ENCODE peak calls at places on chromosome 9, in five cellular contexts. One of them, this sample, is unnamed.

GRCh38 chr9:97923529-97924108 is 1.3 kb upstream of the TRMO start:
- DNase-seq in tibial nerve: peak; percentile 82
- DNase-seq in cardiac muscle cell: peak; percentile 83
- DNase-seq in upper lobe of right lung: peak; percentile 74
- DNase-seq in Karpas-422: peak; percentile 94
- DNase-seq in this sample: peak; percentile 83

GRCh38 chr9:137453643-137454081 is 5.5 kb downstream of the NSMF start:
- DNase-seq in tibial nerve: peak; percentile 64
- DNase-seq in cardiac muscle cell: peak; percentile 82
- DNase-seq in upper lobe of right lung: peak; percentile 89
- DNase-seq in Karpas-422: peak; percentile 85
- DNase-seq in this sample: peak; percentile 48

GRCh38 chr9:131854906-131855504 is 115.1 kb upstream of the RAPGEF1 start:
- DNase-seq in tibial nerve: no peak
- DNase-seq in cardiac muscle cell: peak; percentile 69
- DNase-seq in upper lobe of right lung: no peak
- DNase-seq in Karpas-422: no peak
- DNase-seq in this sample: no peak

GRCh38 chr9:112041536-112042243 is 133.4 kb downstream of the SUSD1 start:
- DNase-seq in tibial nerve: no peak
- DNase-seq in cardiac muscle cell: peak; percentile 99
- DNase-seq in upper lobe of right lung: no peak
- DNase-seq in Karpas-422: no peak
- DNase-seq in this sample: no peak

GRCh38 chr9:93126151-93126781 is 7.8 kb downstream of the NINJ1 start:
- DNase-seq in tibial nerve: peak; percentile 12
- DNase-seq in cardiac muscle cell: no peak
- DNase-seq in upper lobe of right lung: peak; percentile 61
- DNase-seq in Karpas-422: no peak
- DNase-seq in this sample: no peak

GRCh38 chr9:114121445-114122151 is 22.5 kb upstream of the KIF12 start:
- DNase-seq in tibial nerve: no peak
- DNase-seq in cardiac muscle cell: no peak
- DNase-seq in upper lobe of right lung: peak; percentile 18
- DNase-seq in Karpas-422: no peak
- DNase-seq in this sample: no peak

GRCh38 chr9:89759563-89759962 is 154.8 kb downstream of the GADD45G start:
- DNase-seq in tibial nerve: no peak
- DNase-seq in cardiac muscle cell: no peak
- DNase-seq in upper lobe of right lung: no peak
- DNase-seq in Karpas-422: no peak
- DNase-seq in this sample: peak; percentile 16

GRCh38 chr9:35070823-35071813 is 1.3 kb downstream of the VCP start:
- DNase-seq in tibial nerve: no peak
- DNase-seq in cardiac muscle cell: peak; percentile 29
- DNase-seq in upper lobe of right lung: no peak
- DNase-seq in Karpas-422: peak; percentile 76
- DNase-seq in this sample: no peak

GRCh38 chr9:36074870-36075532 is 38.3 kb downstream of the RECK start:
- DNase-seq in tibial nerve: peak; percentile 53
- DNase-seq in cardiac muscle cell: peak; percentile 93
- DNase-seq in upper lobe of right lung: peak; percentile 68
- DNase-seq in Karpas-422: no peak
- DNase-seq in this sample: no peak

GRCh38 chr9:99605016-99605743 is 216.5 kb upstream of the NR4A3 start:
- DNase-seq in tibial nerve: no peak
- DNase-seq in cardiac muscle cell: no peak
- DNase-seq in upper lobe of right lung: no peak
- DNase-seq in Karpas-422: no peak
- DNase-seq in this sample: no peak

GRCh38 chr9:136950656-136951030 is 1.4 kb upstream of the LCN12 start:
- DNase-seq in tibial nerve: no peak
- DNase-seq in cardiac muscle cell: no peak
- DNase-seq in upper lobe of right lung: no peak
- DNase-seq in Karpas-422: no peak
- DNase-seq in this sample: no peak

GRCh38 chr9:25703826-25704357 is 25.6 kb upstream of the TUSC1 start:
- DNase-seq in tibial nerve: no peak
- DNase-seq in cardiac muscle cell: peak; percentile 67
- DNase-seq in upper lobe of right lung: no peak
- DNase-seq in Karpas-422: no peak
- DNase-seq in this sample: no peak

GRCh38 chr9:112550531-112550930 is 63.9 kb downstream of the KIAA1958 start:
- DNase-seq in tibial nerve: no peak
- DNase-seq in cardiac muscle cell: no peak
- DNase-seq in upper lobe of right lung: no peak
- DNase-seq in Karpas-422: no peak
- DNase-seq in this sample: no peak

GRCh38 chr9:221989-222776 is 7.5 kb downstream of the DOCK8 start:
- DNase-seq in tibial nerve: no peak
- DNase-seq in cardiac muscle cell: no peak
- DNase-seq in upper lobe of right lung: no peak
- DNase-seq in Karpas-422: no peak
- DNase-seq in this sample: no peak

GRCh38 chr9:131254107-131254491 is 22.2 kb downstream of the FAM78A start:
- DNase-seq in tibial nerve: no peak
- DNase-seq in cardiac muscle cell: peak; percentile 21
- DNase-seq in upper lobe of right lung: no peak
- DNase-seq in Karpas-422: peak; percentile 98
- DNase-seq in this sample: no peak

GRCh38 chr9:37392272-37392671 is 30.2 kb upstream of the GRHPR start:
- DNase-seq in tibial nerve: no peak
- DNase-seq in cardiac muscle cell: no peak
- DNase-seq in upper lobe of right lung: no peak
- DNase-seq in Karpas-422: peak; percentile 65
- DNase-seq in this sample: no peak

GRCh38 chr9:77673912-77674791 is 26.0 kb upstream of the GNA14 start:
- DNase-seq in tibial nerve: no peak
- DNase-seq in cardiac muscle cell: peak; percentile 73
- DNase-seq in upper lobe of right lung: no peak
- DNase-seq in Karpas-422: peak; percentile 54
- DNase-seq in this sample: no peak

GRCh38 chr9:37974506-37975173 is 70.7 kb upstream of the SLC25A51 start:
- DNase-seq in tibial nerve: no peak
- DNase-seq in cardiac muscle cell: no peak
- DNase-seq in upper lobe of right lung: peak; percentile 51
- DNase-seq in Karpas-422: no peak
- DNase-seq in this sample: no peak

GRCh38 chr9:75210215-75210614 is 121.9 kb downstream of the OSTF1 start:
- DNase-seq in tibial nerve: no peak
- DNase-seq in cardiac muscle cell: no peak
- DNase-seq in upper lobe of right lung: no peak
- DNase-seq in Karpas-422: no peak
- DNase-seq in this sample: no peak

GRCh38 chr9:132769895-132770774 is 99.9 kb downstream of the GTF3C4 start:
- DNase-seq in tibial nerve: peak; percentile 56
- DNase-seq in cardiac muscle cell: peak; percentile 75
- DNase-seq in upper lobe of right lung: peak; percentile 87
- DNase-seq in Karpas-422: peak; percentile 75
- DNase-seq in this sample: no peak

GRCh38 chr9:108103294-108103693 is 613.7 kb upstream of the KLF4 start:
- DNase-seq in tibial nerve: no peak
- DNase-seq in cardiac muscle cell: peak; percentile 23
- DNase-seq in upper lobe of right lung: no peak
- DNase-seq in Karpas-422: no peak
- DNase-seq in this sample: no peak

GRCh38 chr9:7549261-7549660 is 250.3 kb downstream of the DMAC1 start:
- DNase-seq in tibial nerve: no peak
- DNase-seq in cardiac muscle cell: no peak
- DNase-seq in upper lobe of right lung: no peak
- DNase-seq in Karpas-422: no peak
- DNase-seq in this sample: no peak

GRCh38 chr9:79686381-79687130 is 114.8 kb downstream of the TLE4 start:
- DNase-seq in tibial nerve: no peak
- DNase-seq in cardiac muscle cell: peak; percentile 83
- DNase-seq in upper lobe of right lung: no peak
- DNase-seq in Karpas-422: no peak
- DNase-seq in this sample: no peak

GRCh38 chr9:124010665-124011321 is 775 bp upstream of the LHX2 start:
- DNase-seq in tibial nerve: no peak
- DNase-seq in cardiac muscle cell: peak; percentile 53
- DNase-seq in upper lobe of right lung: peak; percentile 10
- DNase-seq in Karpas-422: no peak
- DNase-seq in this sample: peak; percentile 57

GRCh38 chr9:38423939-38424843 is at the start of gene IGFBPL1:
- DNase-seq in tibial nerve: no peak
- DNase-seq in cardiac muscle cell: peak; percentile 21
- DNase-seq in upper lobe of right lung: peak; percentile 69
- DNase-seq in Karpas-422: no peak
- DNase-seq in this sample: peak; percentile 60

GRCh38 chr9:7791364-7791763 is 8.2 kb downstream of the DMAC1 start:
- DNase-seq in tibial nerve: no peak
- DNase-seq in cardiac muscle cell: no peak
- DNase-seq in upper lobe of right lung: no peak
- DNase-seq in Karpas-422: no peak
- DNase-seq in this sample: no peak

GRCh38 chr9:110320651-110321050 is 17.0 kb downstream of the TXNDC8 start:
- DNase-seq in tibial nerve: no peak
- DNase-seq in cardiac muscle cell: peak; percentile 23
- DNase-seq in upper lobe of right lung: no peak
- DNase-seq in Karpas-422: no peak
- DNase-seq in this sample: no peak

GRCh38 chr9:82367929-82368328 is 379.4 kb downstream of the SPATA31D1 start:
- DNase-seq in tibial nerve: no peak
- DNase-seq in cardiac muscle cell: no peak
- DNase-seq in upper lobe of right lung: no peak
- DNase-seq in Karpas-422: no peak
- DNase-seq in this sample: no peak
- H3K4me1 ChIP-seq in tibial nerve: no peaks in the 10 kb centered on the region
- H3K4me1 ChIP-seq in cardiac muscle cell: no peaks in the 10 kb centered on the region
- H3K4me1 ChIP-seq in upper lobe of right lung: no peaks in the 10 kb centered on the region
- H3K4me1 ChIP-seq in Karpas-422: no peaks in the 10 kb centered on the region
- H3K4me1 ChIP-seq in this sample: no peaks in the 10 kb centered on the region

GRCh38 chr9:120925535-120926396 is 830 bp downstream of the TRAF1 start:
- DNase-seq in tibial nerve: no peak
- DNase-seq in cardiac muscle cell: peak; percentile 87
- DNase-seq in upper lobe of right lung: no peak
- DNase-seq in Karpas-422: peak; percentile 67
- DNase-seq in this sample: peak; percentile 69

GRCh38 chr9:120928720-120929389 is 2.3 kb upstream of the TRAF1 start:
- DNase-seq in tibial nerve: peak; percentile 59
- DNase-seq in cardiac muscle cell: peak; percentile 67
- DNase-seq in upper lobe of right lung: peak; percentile 92
- DNase-seq in Karpas-422: peak; percentile 84
- DNase-seq in this sample: peak; percentile 72

GRCh38 chr9:120926397-120926928 is at the start of gene TRAF1:
- DNase-seq in tibial nerve: no peak
- DNase-seq in cardiac muscle cell: no peak
- DNase-seq in upper lobe of right lung: no peak
- DNase-seq in Karpas-422: peak; percentile 71
- DNase-seq in this sample: no peak

GRCh38 chr9:120928015-120928719 is 1.6 kb upstream of the TRAF1 start:
- DNase-seq in tibial nerve: no peak
- DNase-seq in cardiac muscle cell: no peak
- DNase-seq in upper lobe of right lung: peak; percentile 83
- DNase-seq in Karpas-422: peak; percentile 76
- DNase-seq in this sample: peak; percentile 26

DNA sequence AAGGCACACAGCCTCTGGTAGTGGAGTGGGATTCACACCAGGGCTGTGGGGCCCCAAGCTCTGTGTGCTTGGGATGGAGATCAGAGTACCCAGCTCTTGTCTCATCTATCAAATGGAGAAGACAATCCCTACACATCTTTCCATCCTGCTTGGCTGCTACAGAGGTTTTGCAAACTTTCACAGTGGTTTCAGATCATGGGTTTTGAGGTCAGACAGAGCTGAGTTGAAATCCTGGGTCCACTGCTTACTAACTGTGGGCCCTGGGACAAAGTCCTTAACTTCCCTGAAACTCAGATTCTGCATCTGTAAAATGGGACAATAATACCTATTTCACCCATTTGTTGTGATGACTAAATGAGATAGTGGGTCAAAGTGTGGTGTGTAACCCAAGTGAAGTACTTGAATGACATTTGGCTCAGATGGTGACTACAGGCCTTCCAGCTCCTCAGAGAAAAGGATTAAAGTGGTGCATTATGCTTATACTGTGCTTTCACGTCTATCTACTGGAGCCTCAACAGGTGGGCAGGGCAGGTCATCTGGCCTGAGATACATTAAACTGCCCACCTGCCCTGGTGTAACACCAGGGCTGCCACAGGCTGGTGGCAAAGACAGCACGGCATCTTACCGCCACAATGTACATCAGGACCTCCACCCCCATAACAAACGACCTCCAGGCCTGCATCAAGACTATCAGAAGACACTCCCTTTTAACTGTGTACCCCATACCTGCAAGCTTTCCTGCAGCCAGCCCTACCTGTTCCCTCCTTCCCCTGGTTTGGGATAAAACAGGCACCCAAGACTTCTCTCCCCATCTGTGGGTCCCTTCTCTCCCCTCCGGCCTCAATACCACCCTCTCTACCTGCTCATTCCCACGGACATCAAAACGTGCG is 774 bp upstream of the TRAF1 start:
- DNase-seq in tibial nerve: no peak
- DNase-seq in cardiac muscle cell: no peak
- DNase-seq in upper lobe of right lung: no peak
- DNase-seq in Karpas-422: peak; percentile 63
- DNase-seq in this sample: no peak
- H3K4me3 ChIP-seq in tibial nerve: no peak overlapping the region
- H3K4me3 ChIP-seq in cardiac muscle cell: no peak overlapping the region
- H3K4me3 ChIP-seq in upper lobe of right lung: peak overlapping the region; percentile 72
- H3K4me3 ChIP-seq in Karpas-422: peak overlapping the region; percentile 73
- H3K4me3 ChIP-seq in this sample: no peak overlapping the region

DNA sequence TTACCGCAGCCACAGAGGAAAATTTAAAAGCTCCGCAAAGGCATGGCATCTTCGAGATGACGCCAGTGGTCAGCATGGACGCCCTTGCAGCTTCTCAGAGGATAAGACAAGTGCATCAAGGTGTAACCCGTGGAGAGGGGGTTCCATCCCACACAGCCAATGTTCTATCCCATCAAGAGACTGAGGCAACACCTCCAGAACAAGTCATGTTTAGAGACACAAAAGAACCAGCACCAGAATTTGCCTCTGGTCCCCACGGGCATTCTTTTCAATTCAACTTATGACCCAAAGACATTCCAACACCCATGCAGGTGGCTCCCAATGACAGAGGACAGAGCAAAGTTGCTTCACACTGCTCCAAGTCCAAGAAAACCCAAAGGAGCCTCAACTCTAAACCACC is 20.7 kb downstream of the ROR2 start:
- DNase-seq in tibial nerve: no peak
- DNase-seq in cardiac muscle cell: no peak
- DNase-seq in upper lobe of right lung: no peak
- DNase-seq in Karpas-422: no peak
- DNase-seq in this sample: no peak
- H3K9me3 ChIP-seq in tibial nerve: no peaks in the 10 kb centered on the region
- H3K9me3 ChIP-seq in cardiac muscle cell: no peaks in the 10 kb centered on the region
- H3K9me3 ChIP-seq in upper lobe of right lung: peaks cover 26% of the 10 kb centered on the region
- H3K9me3 ChIP-seq in Karpas-422: peaks cover 27% of the 10 kb centered on the region
- H3K9me3 ChIP-seq in this sample: peaks cover 14% of the 10 kb centered on the region

DNA sequence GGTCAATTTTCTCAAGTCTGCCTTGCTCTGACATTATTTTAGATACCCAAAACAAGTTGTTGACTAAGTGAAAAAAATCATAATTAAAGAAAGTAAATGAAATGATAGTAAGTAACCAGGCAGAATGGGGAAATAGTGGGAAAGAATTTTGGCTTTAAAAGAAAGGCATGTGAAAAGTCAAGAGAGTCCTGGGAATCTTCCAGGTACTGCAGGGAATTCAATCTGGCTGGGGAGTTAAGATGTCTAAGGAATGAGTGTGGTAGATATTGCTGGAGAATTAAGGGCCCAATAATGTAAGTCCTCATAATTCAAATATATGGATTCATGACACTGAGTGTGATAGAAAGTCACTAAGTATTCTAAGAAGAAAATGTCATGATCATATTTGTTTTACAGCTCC is 123.1 kb upstream of the PAPPA start:
- DNase-seq in tibial nerve: no peak
- DNase-seq in cardiac muscle cell: peak; percentile 29
- DNase-seq in upper lobe of right lung: no peak
- DNase-seq in Karpas-422: no peak
- DNase-seq in this sample: no peak
- H3K4me1 ChIP-seq in tibial nerve: no peaks in the 10 kb centered on the region
- H3K4me1 ChIP-seq in cardiac muscle cell: no peaks in the 10 kb centered on the region
- H3K4me1 ChIP-seq in upper lobe of right lung: no peaks in the 10 kb centered on the region
- H3K4me1 ChIP-seq in Karpas-422: peaks cover 3% of the 10 kb centered on the region
- H3K4me1 ChIP-seq in this sample: no peaks in the 10 kb centered on the region